ENCODE peak calls at places on chromosomes 3 and 15, in four cellular contexts. F, D, J and S are unnamed samples.

GRCh38 chr3:171804618-171805389 is 5.5 kb downstream of the PLD1 start:
- DNase-seq in F (no peak), D (no peak), J (peak), S (no peak)

GRCh38 chr3:189967254-189967865 is 153.3 kb downstream of the P3H2 start:
- DNase-seq in F (peak), D (no peak), J (peak), S (no peak)

GRCh38 chr3:126104028-126104635 is 20.2 kb upstream of the SLC41A3 start:
- DNase-seq in F (no peak), D (no peak), J (no peak), S (no peak)

GRCh38 chr3:15512173-15512572 is 9.3 kb downstream of the COLQ start:
- DNase-seq in F (no peak), D (no peak), J (peak), S (no peak)

GRCh38 chr15:30859091-30859874 is 44.4 kb upstream of the FAN1 start:
- DNase-seq in F (peak), D (no peak), J (peak), S (no peak)

GRCh38 chr3:46892285-46893145 is 15.0 kb downstream of the PTH1R start:
- DNase-seq in F (no peak), D (peak), J (peak), S (no peak)

GRCh38 chr15:99145005-99145404 is 40.1 kb downstream of the SYNM start:
- DNase-seq in F (no peak), D (no peak), J (no peak), S (no peak)

GRCh38 chr15:62848631-62849050 is 193.9 kb upstream of the TPM1 start:
- DNase-seq in F (no peak), D (no peak), J (peak), S (no peak)

GRCh38 chr3:40187945-40188344 is 121.6 kb upstream of the EIF1B start:
- DNase-seq in F (peak), D (no peak), J (no peak), S (no peak)

GRCh38 chr3:140765246-140765645 is 87.4 kb downstream of the TRIM42 start:
- DNase-seq in F (no peak), D (no peak), J (no peak), S (no peak)

GRCh38 chr3:165753560-165753959 is 83.7 kb downstream of the BCHE start:
- DNase-seq in F (no peak), D (no peak), J (peak), S (no peak)

GRCh38 chr15:77584201-77584600 is 48.5 kb downstream of the LINGO1 start:
- DNase-seq in F (no peak), D (no peak), J (no peak), S (no peak)

GRCh38 chr15:30865257-30865656 is 38.5 kb upstream of the FAN1 start:
- DNase-seq in F (no peak), D (no peak), J (no peak), S (no peak)

GRCh38 chr3:52931328-52931727 is 34.0 kb upstream of the STIMATE start:
- DNase-seq in F (no peak), D (no peak), J (no peak), S (no peak)

GRCh38 chr15:82812994-82813393 is 3.6 kb downstream of the WHAMM start:
- DNase-seq in F (no peak), D (no peak), J (no peak), S (no peak)

GRCh38 chr15:63048986-63049665 is 6.6 kb downstream of the TPM1 start:
- DNase-seq in F (peak), D (no peak), J (peak), S (peak)

GRCh38 chr3:140285380-140285779 is 350.4 kb downstream of the CLSTN2 start:
- DNase-seq in F (no peak), D (no peak), J (no peak), S (no peak)

GRCh38 chr3:157355276-157355675 is 81.4 kb upstream of the PTX3 start:
- DNase-seq in F (no peak), D (no peak), J (no peak), S (no peak)

GRCh38 chr3:144763878-144764454 is 792.3 kb downstream of the DIPK2A start:
- DNase-seq in F (no peak), D (no peak), J (no peak), S (no peak)

GRCh38 chr15:70347766-70348558 is 250.2 kb upstream of the TLE3 start:
- DNase-seq in F (no peak), D (no peak), J (no peak), S (no peak)

GRCh38 chr3:65479118-65479517 is 559.6 kb downstream of the MAGI1 start:
- DNase-seq in F (no peak), D (no peak), J (no peak), S (no peak)

GRCh38 chr3:170426240-170426797 is 7.7 kb downstream of the CLDN11 start:
- DNase-seq in F (no peak), D (no peak), J (peak), S (no peak)

GRCh38 chr3:47404955-47405790 is 24.4 kb downstream of the PTPN23 start:
- DNase-seq in F (no peak), D (no peak), J (peak), S (no peak)

GRCh38 chr3:143479727-143480126 is 360.2 kb downstream of the CHST2 start:
- DNase-seq in F (no peak), D (no peak), J (no peak), S (no peak)

GRCh38 chr15:70617076-70617910 is 146.1 kb downstream of the UACA start:
- DNase-seq in F (no peak), D (no peak), J (peak), S (no peak)

GRCh38 chr3:49841126-49841525 is 15.2 kb downstream of the TRAIP start:
- DNase-seq in F (no peak), D (peak), J (no peak), S (no peak)